ENCODE peak calls at places on chromosomes 1 and 21, in seven cellular contexts. Q is effector memory CD8-positive, alpha-beta T cell; E is amniotic epithelial cell; H is SK-N-SH; T is caudate nucleus; J is neural crest cell; Y is kidney tubule cell. P is an unnamed sample.

GRCh38 chr21:28991861-28992525 is 684 bp downstream of the LTN1 start:
- DNase-seq in Q (no peak), E (no peak), H (no peak), Y (peak; percentile 10), J (no peak), T (no peak), P (no peak)

GRCh38 chr1:156368889-156369684 is at the start of gene RHBG:
- DNase-seq in Q (no peak), E (no peak), H (no peak), Y (peak; percentile 50), T (no peak), J (no peak), P (peak; percentile 42)

GRCh38 chr1:63980706-63981407 is 207.0 kb downstream of the ROR1 start:
- DNase-seq in T (no peak), Q (no peak), Y (peak; percentile 61), H (no peak), E (no peak), J (no peak), P (no peak)

GRCh38 chr1:113153116-113153803 is 80.3 kb downstream of the LRIG2 start:
- DNase-seq in J (no peak), H (no peak), E (peak; percentile 37), Y (peak; percentile 47), Q (no peak), T (no peak), P (peak; percentile 52)

GRCh38 chr1:10211805-10212405 is 1.5 kb downstream of the KIF1B start:
- DNase-seq in Y (peak; percentile 50), H (peak; percentile 34), E (no peak), Q (no peak), T (no peak), J (peak; percentile 9), P (peak; percentile 43)

GRCh38 chr1:56389813-56390539 is 189.4 kb downstream of the PLPP3 start:
- DNase-seq in E (no peak), Y (peak; percentile 28), H (peak; percentile 32), J (peak; percentile 22), T (no peak), Q (no peak), P (peak; percentile 28)

GRCh38 chr1:230120949-230121381 is 53.9 kb downstream of the GALNT2 start:
- DNase-seq in Y (peak; percentile 69), J (peak; percentile 33), Q (no peak), E (no peak), H (peak; percentile 58), T (no peak), P (no peak)

GRCh38 chr1:235266325-235266724 is 61.7 kb downstream of the ARID4B start:
- DNase-seq in H (peak; percentile 34), E (no peak), T (no peak), J (no peak), Q (no peak), Y (no peak), P (peak; percentile 15)

GRCh38 chr1:149927056-149927534 is 508 bp downstream of the SF3B4 start:
- DNase-seq in Y (peak; percentile 74), J (no peak), E (no peak), T (no peak), Q (no peak), H (no peak), P (no peak)

GRCh38 chr1:17059391-17060128 is 5.7 kb upstream of the SDHB start:
- DNase-seq in Y (peak; percentile 81), E (peak; percentile 74), T (peak; percentile 49), H (peak; percentile 78), J (peak; percentile 66), Q (peak; percentile 9), P (peak; percentile 84)

GRCh38 chr1:213103377-213104306 is 52.6 kb downstream of the RPS6KC1 start:
- DNase-seq in Q (no peak), Y (no peak), T (no peak), J (no peak), H (no peak), E (no peak), P (no peak)

GRCh38 chr1:45177452-45177851 is 29.0 kb downstream of the ZSWIM5 start:
- DNase-seq in Q (no peak), E (peak; percentile 12), Y (no peak), T (no peak), H (no peak), J (no peak), P (no peak)

GRCh38 chr1:29243863-29244185 is 7.5 kb downstream of the PTPRU start:
- DNase-seq in T (no peak), Y (no peak), H (no peak), Q (no peak), E (peak; percentile 72), J (no peak), P (peak; percentile 78)

GRCh38 chr1:115314111-115314510 is 23.9 kb downstream of the NGF start:
- DNase-seq in Q (no peak), T (no peak), Y (no peak), H (no peak), E (no peak), J (no peak), P (peak; percentile 50)

GRCh38 chr1:222634180-222635013 is 16.5 kb downstream of the MIA3 start:
- DNase-seq in J (peak; percentile 76), E (peak; percentile 86), H (peak; percentile 56), Q (peak; percentile 85), T (peak; percentile 43), Y (peak; percentile 87), P (peak; percentile 93)

GRCh38 chr1:91799159-91799558 is 86.8 kb downstream of the TGFBR3 start:
- DNase-seq in T (no peak), J (no peak), Y (no peak), E (no peak), H (no peak), Q (no peak), P (no peak)

GRCh38 chr1:227343201-227343600 is 24.9 kb upstream of the CDC42BPA start:
- DNase-seq in J (no peak), H (no peak), Y (no peak), E (peak; percentile 38), Q (no peak), T (no peak), P (no peak)

GRCh38 chr1:2020310-2020655 is 1.1 kb downstream of the GABRD start:
- DNase-seq in J (no peak), H (no peak), E (no peak), Q (no peak), Y (no peak), T (no peak), P (no peak)

GRCh38 chr1:204267191-204267601 is 53.4 kb upstream of the GOLT1A start:
- DNase-seq in H (no peak), J (no peak), T (no peak), E (no peak), Q (no peak), Y (peak; percentile 85), P (no peak)

GRCh38 chr1:183180213-183180612 is 5.9 kb upstream of the LAMC2 start:
- DNase-seq in Q (no peak), J (no peak), Y (peak; percentile 95), H (peak; percentile 54), T (no peak), E (peak; percentile 86), P (peak; percentile 97)

GRCh38 chr1:26701995-26702679 is 6.3 kb downstream of the ARID1A start:
- DNase-seq in Q (no peak), H (no peak), Y (no peak), J (no peak), E (no peak), T (no peak), P (no peak)

GRCh38 chr21:41926068-41926806 is 27.6 kb downstream of the C2CD2 start:
- DNase-seq in Q (peak; percentile 37), T (no peak), E (peak; percentile 63), J (no peak), H (no peak), Y (peak; percentile 59), P (no peak)

GRCh38 chr1:109802136-109802900 is 38.6 kb upstream of the EPS8L3 start:
- DNase-seq in Y (no peak), J (no peak), E (no peak), T (no peak), Q (peak; percentile 54), H (no peak), P (no peak)

GRCh38 chr1:239733995-239734394 is 347.6 kb downstream of the CHRM3 start:
- DNase-seq in J (no peak), Y (no peak), Q (no peak), H (no peak), T (no peak), E (no peak), P (no peak)

GRCh38 chr1:107529511-107530149 is 388.8 kb downstream of the NTNG1 start:
- DNase-seq in H (peak; percentile 67), T (no peak), E (no peak), Q (peak; percentile 1), J (peak; percentile 2), Y (peak; percentile 70), P (peak; percentile 59)

GRCh38 chr1:181793826-181794225 is 267.7 kb downstream of the ZNF648 start:
- DNase-seq in H (no peak), T (no peak), Y (peak; percentile 72), E (no peak), J (no peak), Q (no peak), P (no peak)

GRCh38 chr1:107829083-107829771 is 135.8 kb downstream of the VAV3 start:
- DNase-seq in J (no peak), Q (no peak), T (no peak), E (no peak), H (no peak), Y (no peak), P (peak; percentile 65)

GRCh38 chr1:172627702-172628101 is 31.2 kb upstream of the FASLG start:
- DNase-seq in H (no peak), T (no peak), Q (no peak), J (no peak), Y (no peak), E (no peak), P (no peak)

GRCh38 chr1:240967070-240967724 is 355.2 kb upstream of the GREM2 start:
- DNase-seq in E (no peak), Y (no peak), H (no peak), T (no peak), J (no peak), Q (no peak), P (no peak)

GRCh38 chr1:47797555-47797954 is 199.6 kb downstream of the TRABD2B start:
- DNase-seq in H (no peak), T (no peak), Y (peak; percentile 34), Q (no peak), J (no peak), E (peak; percentile 5), P (peak; percentile 47)